ENCODE peak calls at places on chromosomes 3 and 15, in four cellular contexts. One of them, this sample, is unnamed.
A peak's percentile ranks its signal among the peaks of the same experiment; 100 is the strongest.

GRCh38 chr3:27559835-27560234 is 75.7 kb upstream of the SLC4A7 start:
- DNase-seq in naive thymus-derived CD4-positive, alpha-beta T cell: no peak
- DNase-seq in SJSA1: no peak
- DNase-seq in Peyer's patch: no peak
- DNase-seq in this sample: no peak

GRCh38 chr3:59772416-59773408 is 722.9 kb upstream of the CFAP20DC start:
- DNase-seq in naive thymus-derived CD4-positive, alpha-beta T cell: peak; percentile 78
- DNase-seq in SJSA1: no peak
- DNase-seq in Peyer's patch: peak; percentile 77
- DNase-seq in this sample: no peak

GRCh38 chr15:80732148-80732547 is 37.0 kb downstream of the ABHD17C start:
- DNase-seq in naive thymus-derived CD4-positive, alpha-beta T cell: no peak
- DNase-seq in SJSA1: no peak
- DNase-seq in Peyer's patch: no peak
- DNase-seq in this sample: no peak

GRCh38 chr15:42077680-42078079 is 16.7 kb downstream of the PLA2G4D start:
- DNase-seq in naive thymus-derived CD4-positive, alpha-beta T cell: no peak
- DNase-seq in SJSA1: no peak
- DNase-seq in Peyer's patch: no peak
- DNase-seq in this sample: no peak

GRCh38 chr3:191119415-191120295 is 79.4 kb upstream of the OSTN start:
- DNase-seq in naive thymus-derived CD4-positive, alpha-beta T cell: no peak
- DNase-seq in SJSA1: no peak
- DNase-seq in Peyer's patch: no peak
- DNase-seq in this sample: no peak

GRCh38 chr15:28975766-28976179 is 90.0 kb downstream of the APBA2 start:
- DNase-seq in naive thymus-derived CD4-positive, alpha-beta T cell: peak; percentile 82
- DNase-seq in SJSA1: no peak
- DNase-seq in Peyer's patch: peak; percentile 62
- DNase-seq in this sample: peak; percentile 63

GRCh38 chr15:33194704-33195261 is at the start of gene FMN1:
- DNase-seq in naive thymus-derived CD4-positive, alpha-beta T cell: peak; percentile 92
- DNase-seq in SJSA1: peak; percentile 92
- DNase-seq in Peyer's patch: peak; percentile 95
- DNase-seq in this sample: peak; percentile 79

GRCh38 chr15:30940359-30940758 is 36.6 kb downstream of the FAN1 start:
- DNase-seq in naive thymus-derived CD4-positive, alpha-beta T cell: no peak
- DNase-seq in SJSA1: no peak
- DNase-seq in Peyer's patch: no peak
- DNase-seq in this sample: no peak

GRCh38 chr3:52248165-52248541 is 2.6 kb downstream of the PPM1M start:
- DNase-seq in naive thymus-derived CD4-positive, alpha-beta T cell: no peak
- DNase-seq in SJSA1: no peak
- DNase-seq in Peyer's patch: no peak
- DNase-seq in this sample: no peak

GRCh38 chr3:155015776-155016451 is 64.2 kb upstream of the MME start:
- DNase-seq in naive thymus-derived CD4-positive, alpha-beta T cell: no peak
- DNase-seq in SJSA1: no peak
- DNase-seq in Peyer's patch: no peak
- DNase-seq in this sample: no peak

GRCh38 chr3:39814007-39814406 is 4.6 kb downstream of the MYRIP start:
- DNase-seq in naive thymus-derived CD4-positive, alpha-beta T cell: no peak
- DNase-seq in SJSA1: no peak
- DNase-seq in Peyer's patch: no peak
- DNase-seq in this sample: no peak

GRCh38 chr3:66302288-66302687 is 81.5 kb downstream of the SLC25A26 start:
- DNase-seq in naive thymus-derived CD4-positive, alpha-beta T cell: peak; percentile 78
- DNase-seq in SJSA1: no peak
- DNase-seq in Peyer's patch: peak; percentile 56
- DNase-seq in this sample: peak; percentile 50

GRCh38 chr15:98943609-98944111 is 63.9 kb downstream of the PGPEP1L start:
- DNase-seq in naive thymus-derived CD4-positive, alpha-beta T cell: no peak
- DNase-seq in SJSA1: no peak
- DNase-seq in Peyer's patch: no peak
- DNase-seq in this sample: no peak

GRCh38 chr3:140711719-140712086 is 33.8 kb downstream of the TRIM42 start:
- DNase-seq in naive thymus-derived CD4-positive, alpha-beta T cell: no peak
- DNase-seq in SJSA1: no peak
- DNase-seq in Peyer's patch: no peak
- DNase-seq in this sample: no peak
- H3K36me3 ChIP-seq in naive thymus-derived CD4-positive, alpha-beta T cell: no peaks in the 10 kb centered on the region
- H3K36me3 ChIP-seq in SJSA1: no peaks in the 10 kb centered on the region
- H3K36me3 ChIP-seq in Peyer's patch: no peaks in the 10 kb centered on the region
- H3K36me3 ChIP-seq in this sample: no peaks in the 10 kb centered on the region

DNA sequence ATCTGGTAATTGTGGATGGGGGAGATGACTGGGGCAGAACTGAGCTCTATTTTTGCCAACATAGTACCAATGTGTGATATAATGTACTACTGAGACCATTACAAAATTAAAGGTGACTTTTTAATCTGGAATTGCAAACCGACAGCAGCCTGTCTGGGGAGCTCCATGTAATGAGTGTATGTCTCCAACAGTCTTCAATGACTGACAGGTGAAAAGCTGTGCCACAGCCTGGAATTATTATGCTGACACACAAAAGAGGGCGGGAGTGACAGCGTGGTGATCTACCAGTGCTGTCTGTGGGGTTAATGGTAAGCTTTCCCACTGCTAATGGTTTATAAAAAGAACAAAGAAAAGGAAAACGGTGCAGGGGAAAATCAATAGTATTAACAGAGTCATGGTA is 143.4 kb downstream of the CLSTN2 start:
- DNase-seq in naive thymus-derived CD4-positive, alpha-beta T cell: no peak
- DNase-seq in SJSA1: no peak
- DNase-seq in Peyer's patch: no peak
- DNase-seq in this sample: no peak
- H3K27ac ChIP-seq in naive thymus-derived CD4-positive, alpha-beta T cell: no peak overlapping the region
- H3K27ac ChIP-seq in SJSA1: no peak overlapping the region
- H3K27ac ChIP-seq in Peyer's patch: no peak overlapping the region
- H3K27ac ChIP-seq in this sample: no peak overlapping the region

GRCh38 chr3:177681852-177682251 is 484.6 kb upstream of the TBL1XR1 start:
- DNase-seq in naive thymus-derived CD4-positive, alpha-beta T cell: no peak
- DNase-seq in SJSA1: no peak
- DNase-seq in Peyer's patch: no peak
- DNase-seq in this sample: no peak
- H3K36me3 ChIP-seq in naive thymus-derived CD4-positive, alpha-beta T cell: no peaks in the 10 kb centered on the region
- H3K36me3 ChIP-seq in SJSA1: no peaks in the 10 kb centered on the region
- H3K36me3 ChIP-seq in Peyer's patch: no peaks in the 10 kb centered on the region
- H3K36me3 ChIP-seq in this sample: no peaks in the 10 kb centered on the region

GRCh38 chr3:165653130-165653778 is 184.0 kb downstream of the BCHE start:
- DNase-seq in naive thymus-derived CD4-positive, alpha-beta T cell: no peak
- DNase-seq in SJSA1: no peak
- DNase-seq in Peyer's patch: no peak
- DNase-seq in this sample: no peak
- H3K27ac ChIP-seq in naive thymus-derived CD4-positive, alpha-beta T cell: no peak overlapping the region
- H3K27ac ChIP-seq in SJSA1: no peak overlapping the region
- H3K27ac ChIP-seq in Peyer's patch: no peak overlapping the region
- H3K27ac ChIP-seq in this sample: no peak overlapping the region

GRCh38 chr3:131474115-131474514 is 28.7 kb downstream of the MRPL3 start:
- DNase-seq in naive thymus-derived CD4-positive, alpha-beta T cell: no peak
- DNase-seq in SJSA1: no peak
- DNase-seq in Peyer's patch: no peak
- DNase-seq in this sample: no peak

GRCh38 chr3:131480116-131480515 is 22.7 kb downstream of the MRPL3 start:
- DNase-seq in naive thymus-derived CD4-positive, alpha-beta T cell: no peak
- DNase-seq in SJSA1: no peak
- DNase-seq in Peyer's patch: no peak
- DNase-seq in this sample: no peak

GRCh38 chr3:131477813-131478212 is 25.0 kb downstream of the MRPL3 start:
- DNase-seq in naive thymus-derived CD4-positive, alpha-beta T cell: no peak
- DNase-seq in SJSA1: no peak
- DNase-seq in Peyer's patch: no peak
- DNase-seq in this sample: no peak
- H3K36me3 ChIP-seq in naive thymus-derived CD4-positive, alpha-beta T cell: no peaks in the 10 kb centered on the region
- H3K36me3 ChIP-seq in SJSA1: peaks cover 22% of the 10 kb centered on the region
- H3K36me3 ChIP-seq in Peyer's patch: no peaks in the 10 kb centered on the region
- H3K36me3 ChIP-seq in this sample: peaks cover 13% of the 10 kb centered on the region

GRCh38 chr15:35673093-35673573 is 127.2 kb upstream of the DPH6 start:
- DNase-seq in naive thymus-derived CD4-positive, alpha-beta T cell: no peak
- DNase-seq in SJSA1: no peak
- DNase-seq in Peyer's patch: no peak
- DNase-seq in this sample: no peak
- H3K27ac ChIP-seq in naive thymus-derived CD4-positive, alpha-beta T cell: no peak overlapping the region
- H3K27ac ChIP-seq in SJSA1: no peak overlapping the region
- H3K27ac ChIP-seq in Peyer's patch: no peak overlapping the region
- H3K27ac ChIP-seq in this sample: no peak overlapping the region

This sample was measured in CD4-positive, CD25-positive, alpha-beta regulatory T cell.